ENCODE peak calls at places on chromosomes 11 and 22, in seven cellular contexts. C, P, K, Z, G, F and W are unnamed samples.

GRCh38 chr22:46462726-46463371 is 74.6 kb downstream of the CELSR1 start:
- DNase-seq in C (peak; percentile 87), P (no peak), K (peak; percentile 30), Z (no peak), G (no peak), F (no peak), W (no peak)

GRCh38 chr11:69702239-69702668 is 1.6 kb downstream of the FGF19 start:
- DNase-seq in C (no peak), P (no peak), K (no peak), Z (peak; percentile 90), G (no peak), F (no peak), W (no peak)

GRCh38 chr11:67282155-67282875 is 6.8 kb upstream of the ANKRD13D start:
- DNase-seq in C (no peak), P (no peak), K (no peak), Z (no peak), G (no peak), F (no peak), W (peak; percentile 7)

GRCh38 chr11:71080239-71081097 is 171.9 kb downstream of the SHANK2 start:
- DNase-seq in C (peak; percentile 43), P (no peak), K (peak; percentile 91), Z (peak; percentile 82), G (peak; percentile 38), F (no peak), W (no peak)

GRCh38 chr11:23590909-23591308 is 730.6 kb upstream of the CCDC179 start:
- DNase-seq in C (no peak), P (no peak), K (no peak), Z (no peak), G (no peak), F (no peak), W (no peak)

GRCh38 chr11:57541099-57541670 is 3.8 kb downstream of the SMTNL1 start:
- DNase-seq in C (no peak), P (no peak), K (no peak), Z (no peak), G (no peak), F (no peak), W (no peak)

GRCh38 chr11:119664063-119664572 is 64.9 kb downstream of the NECTIN1 start:
- DNase-seq in C (no peak), P (no peak), K (peak; percentile 63), Z (peak; percentile 77), G (no peak), F (no peak), W (no peak)

GRCh38 chr22:50452649-50453048 is 22.2 kb downstream of the SBF1 start:
- DNase-seq in C (no peak), P (no peak), K (no peak), Z (no peak), G (no peak), F (no peak), W (no peak)

GRCh38 chr11:33387586-33387985 is 130.4 kb downstream of the HIPK3 start:
- DNase-seq in C (peak; percentile 52), P (no peak), K (no peak), Z (no peak), G (no peak), F (no peak), W (no peak)

GRCh38 chr11:112195906-112196305 is 20.6 kb downstream of the BCO2 start:
- DNase-seq in C (peak; percentile 59), P (no peak), K (no peak), Z (no peak), G (no peak), F (no peak), W (no peak)

GRCh38 chr11:205221-206001 is 1.8 kb downstream of the BET1L start:
- DNase-seq in C (no peak), P (peak; percentile 60), K (no peak), Z (no peak), G (no peak), F (no peak), W (no peak)

GRCh38 chr11:124873980-124874379 is 8.7 kb downstream of the ROBO3 start:
- DNase-seq in C (no peak), P (no peak), K (no peak), Z (peak; percentile 5), G (no peak), F (no peak), W (no peak)

GRCh38 chr11:17672469-17672868 is 46.9 kb upstream of the MYOD1 start:
- DNase-seq in C (no peak), P (no peak), K (no peak), Z (no peak), G (no peak), F (no peak), W (no peak)

GRCh38 chr11:3833461-3833860 is 7.3 kb downstream of the RHOG start:
- DNase-seq in C (no peak), P (no peak), K (no peak), Z (no peak), G (no peak), F (no peak), W (no peak)

GRCh38 chr11:33507967-33508366 is 192.7 kb downstream of the C11orf91 start:
- DNase-seq in C (peak; percentile 67), P (no peak), K (no peak), Z (peak; percentile 14), G (no peak), F (no peak), W (no peak)

GRCh38 chr11:1481861-1482441 is 4.6 kb downstream of the MOB2 start:
- DNase-seq in C (no peak), P (no peak), K (no peak), Z (peak; percentile 69), G (no peak), F (no peak), W (no peak)

GRCh38 chr11:122162095-122162494 is 46.1 kb upstream of the BLID start:
- DNase-seq in C (peak; percentile 62), P (no peak), K (no peak), Z (no peak), G (no peak), F (no peak), W (no peak)

GRCh38 chr11:43810929-43811596 is 69.6 kb upstream of the ALKBH3 start:
- DNase-seq in C (no peak), P (no peak), K (no peak), Z (no peak), G (no peak), F (no peak), W (no peak)

GRCh38 chr11:96187779-96188624 is 155.0 kb downstream of the MAML2 start:
- DNase-seq in C (peak; percentile 93), P (no peak), K (no peak), Z (no peak), G (no peak), F (peak; percentile 59), W (no peak)

GRCh38 chr11:94201004-94201465 is 72.4 kb downstream of the PANX1 start:
- DNase-seq in C (peak; percentile 90), P (no peak), K (no peak), Z (no peak), G (no peak), F (no peak), W (no peak)

GRCh38 chr11:5380740-5381342 is 2.8 kb upstream of the OR51M1 start:
- DNase-seq in C (peak; percentile 79), P (no peak), K (peak; percentile 60), Z (peak; percentile 64), G (peak; percentile 6), F (no peak), W (no peak)

GRCh38 chr11:43619863-43620505 is 60.6 kb upstream of the HSD17B12 start:
- DNase-seq in C (no peak), P (no peak), K (no peak), Z (no peak), G (no peak), F (no peak), W (no peak)

GRCh38 chr11:43580735-43581369 is 99.7 kb upstream of the HSD17B12 start:
- DNase-seq in C (peak; percentile 33), P (peak; percentile 79), K (peak; percentile 28), Z (peak; percentile 81), G (no peak), F (no peak), W (no peak)

GRCh38 chr11:132718711-132719641 is 813.3 kb downstream of the OPCML start:
- DNase-seq in C (no peak), P (no peak), K (no peak), Z (no peak), G (peak; percentile 21), F (no peak), W (peak; percentile 25)

GRCh38 chr11:106238704-106239360 is 161.4 kb downstream of the AASDHPPT start:
- DNase-seq in C (no peak), P (no peak), K (no peak), Z (no peak), G (no peak), F (no peak), W (no peak)

GRCh38 chr11:134646561-134646960 is 234.5 kb upstream of the B3GAT1 start:
- DNase-seq in C (no peak), P (no peak), K (no peak), Z (no peak), G (no peak), F (no peak), W (no peak)